ENCODE peak calls at places on chromosomes 13 and 19, in nine cellular contexts. N is OCI-LY7; R is breast epithelium; Y is testis; T is heart right ventricle; X is right lobe of liver; L is Panc1; D is CD4-positive, CD25-positive, alpha-beta regulatory T cell; W is A549. I is an unnamed sample.

GRCh38 chr13:112447761-112448603 is 71.8 kb downstream of the SPACA7 start:
- DNase-seq in X (no peak), T (no peak), D (no peak), R (no peak), Y (no peak), N (no peak), W (no peak), L (no peak), I (no peak)

GRCh38 chr13:75963318-75963717 is 327.2 kb downstream of the LMO7 start:
- DNase-seq in D (no peak), T (no peak), N (no peak), X (no peak), L (no peak), W (peak; percentile 31), Y (no peak), R (no peak), I (no peak)

GRCh38 chr19:51128227-51128626 is 3.5 kb downstream of the SIGLEC9 start:
- DNase-seq in D (no peak), T (no peak), W (no peak), L (no peak), Y (no peak), N (no peak), X (peak; percentile 44), R (peak; percentile 22), I (no peak)

GRCh38 chr13:113625965-113626661 is 31.9 kb downstream of the ATP4B start:
- DNase-seq in T (no peak), W (no peak), D (no peak), L (no peak), N (no peak), Y (no peak), R (peak; percentile 10), X (no peak), I (no peak)

GRCh38 chr19:29815231-29815630 is 3.4 kb downstream of the CCNE1 start:
- DNase-seq in T (no peak), Y (no peak), X (no peak), N (peak; percentile 82), W (no peak), L (no peak), R (no peak), D (peak; percentile 75), I (no peak)

GRCh38 chr19:34649886-34650543 is 26.9 kb downstream of the SCGB2B2 start:
- DNase-seq in T (no peak), D (no peak), R (no peak), X (no peak), Y (no peak), L (no peak), N (no peak), W (no peak), I (no peak)

GRCh38 chr13:21637296-21637695 is 33.3 kb upstream of the MICU2 start:
- DNase-seq in T (no peak), R (no peak), L (no peak), N (no peak), W (peak; percentile 66), X (no peak), D (peak; percentile 1), Y (no peak), I (no peak)

GRCh38 chr13:94660695-94661324 is 51.5 kb downstream of the SOX21 start:
- DNase-seq in X (no peak), R (no peak), Y (no peak), W (peak; percentile 45), D (peak; percentile 31), T (no peak), N (peak; percentile 0), L (no peak), I (no peak)

GRCh38 chr13:48009298-48009697 is 8.2 kb upstream of the SUCLA2 start:
- DNase-seq in W (peak; percentile 65), T (no peak), D (no peak), L (no peak), X (no peak), R (no peak), Y (no peak), N (no peak), I (no peak)

GRCh38 chr19:17946965-17947784 is 14.4 kb downstream of the CCDC124 start:
- DNase-seq in X (no peak), Y (peak; percentile 33), N (no peak), L (no peak), W (peak; percentile 32), D (no peak), T (no peak), R (no peak), I (peak; percentile 24)

GRCh38 chr19:40367577-40368434 is 19.3 kb downstream of the PLD3 start:
- DNase-seq in R (no peak), L (no peak), T (no peak), W (no peak), N (no peak), X (no peak), D (no peak), Y (no peak), I (no peak)

GRCh38 chr13:103634066-103634465 is 567.8 kb upstream of the SLC10A2 start:
- DNase-seq in W (no peak), N (no peak), Y (no peak), R (no peak), D (no peak), T (no peak), L (no peak), X (no peak), I (no peak)

GRCh38 chr19:38869836-38870607 is 8.1 kb downstream of the RINL start:
- DNase-seq in L (no peak), N (peak; percentile 96), Y (peak; percentile 87), R (peak; percentile 84), X (peak; percentile 93), T (peak; percentile 79), W (peak; percentile 89), D (peak; percentile 96), I (peak; percentile 92)

GRCh38 chr13:99434258-99434788 is 66.9 kb upstream of the TM9SF2 start:
- DNase-seq in W (no peak), D (peak; percentile 81), T (no peak), R (no peak), Y (no peak), L (no peak), X (no peak), N (no peak), I (peak; percentile 96)

GRCh38 chr19:46021531-46022041 is 1.3 kb downstream of the PGLYRP1 start:
- DNase-seq in D (no peak), L (no peak), W (peak; percentile 34), R (no peak), X (no peak), N (no peak), T (no peak), Y (no peak), I (no peak)

DNA sequence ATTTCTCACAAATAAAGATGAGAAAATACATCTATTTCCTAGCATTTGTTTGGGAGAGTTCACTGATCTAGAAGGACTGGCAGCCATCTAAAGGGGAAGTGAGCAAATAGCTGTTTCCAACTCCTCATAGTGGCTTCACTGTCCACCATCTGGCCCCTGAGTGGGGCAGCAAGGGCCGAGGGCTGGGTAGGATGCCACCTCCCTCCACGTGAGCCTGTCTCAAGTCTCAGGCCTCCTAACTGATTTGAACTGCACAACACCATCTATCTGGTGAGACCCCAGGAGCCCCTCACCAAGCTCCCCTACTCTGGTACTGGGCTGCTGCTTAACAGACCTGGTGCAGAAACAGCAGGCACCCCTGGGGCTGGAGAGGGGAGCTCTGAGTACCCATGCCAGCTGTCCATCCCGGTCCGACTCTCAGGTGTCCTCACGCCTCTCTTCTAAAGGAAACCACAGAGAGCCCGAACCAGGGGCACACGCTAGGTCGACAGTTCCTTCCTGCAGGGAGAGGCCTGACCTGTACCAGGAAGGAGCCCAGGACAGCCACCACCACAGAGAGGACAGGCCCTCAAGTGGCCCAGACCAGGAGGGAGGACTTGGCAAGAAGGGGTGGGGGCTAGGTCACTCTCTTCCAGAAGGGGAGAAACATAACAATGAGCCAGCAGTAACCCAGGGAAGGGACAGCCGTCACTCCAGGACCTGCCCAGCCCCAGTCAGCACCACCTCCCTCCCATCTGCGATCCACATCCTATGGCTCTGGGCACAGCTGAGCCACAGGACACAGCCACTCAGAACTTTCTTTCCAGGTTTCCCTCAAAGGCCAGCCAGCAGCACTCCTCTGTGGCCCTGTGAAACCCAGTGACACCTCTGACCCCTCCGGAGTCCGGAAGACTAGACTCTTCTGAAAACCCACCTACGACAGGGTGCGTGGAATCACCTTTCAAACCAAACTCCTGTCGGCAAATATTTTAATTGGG is 12.9 kb upstream of the SLC35E1 start:
- DNase-seq in D (no peak), L (no peak), N (peak; percentile 41), T (no peak), X (no peak), W (no peak), R (no peak), Y (no peak), I (no peak)
- H3K4me1 ChIP-seq in D (peaks cover 74% of the 10 kb centered on the region), L (peaks cover 60% of the 10 kb centered on the region), N (peaks cover 88% of the 10 kb centered on the region), T (peaks cover 86% of the 10 kb centered on the region), X (peaks cover 27% of the 10 kb centered on the region), W (peaks cover 39% of the 10 kb centered on the region), R (peaks cover 29% of the 10 kb centered on the region), Y (peaks cover 98% of the 10 kb centered on the region), I (peaks cover 92% of the 10 kb centered on the region)

GRCh38 chr13:59861676-59862075 is 302.1 kb downstream of the DIAPH3 start:
- DNase-seq in D (no peak), R (no peak), X (no peak), T (no peak), L (no peak), W (no peak), Y (no peak), N (no peak), I (no peak)

GRCh38 chr13:59867867-59868266 is 295.9 kb downstream of the DIAPH3 start:
- DNase-seq in T (no peak), D (no peak), R (no peak), L (no peak), X (no peak), Y (no peak), N (no peak), W (no peak), I (no peak)

GRCh38 chr13:59865398-59865797 is 298.3 kb downstream of the DIAPH3 start:
- DNase-seq in X (no peak), L (no peak), W (peak; percentile 3), Y (no peak), T (no peak), R (no peak), D (no peak), N (no peak), I (no peak)

DNA sequence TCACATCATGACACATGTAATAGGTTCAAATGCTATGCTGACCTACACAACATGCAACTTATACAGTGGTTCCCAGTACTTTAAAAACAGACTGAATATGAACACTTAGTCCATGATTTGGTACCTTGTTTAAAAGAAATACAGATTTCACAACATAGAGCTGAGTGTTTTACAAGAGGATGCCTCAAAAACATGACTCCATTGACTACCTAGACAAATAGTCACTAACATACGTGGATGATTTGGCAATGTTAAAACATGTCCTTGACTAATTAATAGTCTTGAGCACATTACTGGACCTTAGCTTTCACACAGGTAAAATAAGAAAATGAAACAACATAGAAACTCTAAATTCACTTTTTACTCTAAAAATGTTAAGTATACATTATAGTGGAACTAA is 300.1 kb downstream of the DIAPH3 start:
- DNase-seq in W (no peak), L (no peak), T (no peak), X (no peak), R (no peak), N (no peak), Y (no peak), D (no peak), I (no peak)
- H3K27ac ChIP-seq in W (no peak overlapping the region), L (no peak overlapping the region), T (no peak overlapping the region), X (no peak overlapping the region), R (no peak overlapping the region), N (no peak overlapping the region), Y (no peak overlapping the region), D (no peak overlapping the region), I (no peak overlapping the region)

GRCh38 chr19:44254496-44254895 is 5.2 kb upstream of the ZNF233 start:
- DNase-seq in W (no peak), T (no peak), Y (no peak), R (no peak), D (no peak), L (no peak), X (no peak), N (no peak), I (no peak)
- H3K9me3 ChIP-seq in W (peaks cover 93% of the 10 kb centered on the region), T (peaks cover 63% of the 10 kb centered on the region), Y (no peaks in the 10 kb centered on the region), R (peaks cover 80% of the 10 kb centered on the region), D (peaks cover 73% of the 10 kb centered on the region), L (peaks cover 10% of the 10 kb centered on the region), X (peaks cover 12% of the 10 kb centered on the region), N (no peaks in the 10 kb centered on the region), I (no peaks in the 10 kb centered on the region)

GRCh38 chr19:8487137-8487851 is 15.1 kb downstream of the PRAM1 start:
- DNase-seq in N (no peak), D (peak; percentile 86), X (no peak), R (no peak), L (no peak), T (no peak), Y (peak; percentile 34), W (no peak), I (peak; percentile 72)
- H3K4me1 ChIP-seq in N (no peaks in the 10 kb centered on the region), D (peaks cover 18% of the 10 kb centered on the region), X (no peaks in the 10 kb centered on the region), R (no peaks in the 10 kb centered on the region), L (no peaks in the 10 kb centered on the region), T (peaks cover 7% of the 10 kb centered on the region), Y (no peaks in the 10 kb centered on the region), W (no peaks in the 10 kb centered on the region), I (peaks cover 29% of the 10 kb centered on the region)

I was measured in CD4-positive, alpha-beta memory T cell.